ENCODE peak calls at places on chromosomes 5 and 9, in nine cellular contexts. E is ovary, X is psoas muscle, L is breast epithelium, I is BE2C, N is pancreas, P is kidney, G is AG04450, Q is OCI-LY7. V is an unnamed sample. For H3K9me3, the result is how much of the 10 kb centered on the place peaks cover.

GRCh38 chr9:122334916-122335315 is 35.9 kb upstream of the PTGS1 start:
- DNase-seq in G (no peak), X (no peak), L (no peak), P (no peak), I (no peak), Q (no peak), E (no peak), N (no peak), V (no peak)

GRCh38 chr5:162068412-162068811 is 839 bp downstream of the GABRG2 start:
- DNase-seq in E (no peak), X (peak), G (no peak), I (peak), L (peak), P (peak), Q (peak), N (peak), V (no peak)

GRCh38 chr5:67672633-67673032 is 476.0 kb upstream of the CD180 start:
- DNase-seq in E (no peak), Q (no peak), L (no peak), P (no peak), G (no peak), X (no peak), I (no peak), N (no peak), V (no peak)

GRCh38 chr5:178477224-178478201 is 112.7 kb downstream of the COL23A1 start:
- DNase-seq in L (no peak), Q (no peak), I (no peak), G (no peak), P (no peak), N (no peak), E (no peak), X (no peak), V (no peak)

GRCh38 chr9:95010431-95010838 is 283.9 kb downstream of the AOPEP start:
- DNase-seq in N (no peak), I (no peak), P (no peak), X (no peak), G (no peak), Q (no peak), E (no peak), L (no peak), V (no peak)

GRCh38 chr5:149337746-149338145 is 7.6 kb upstream of the GRPEL2 start:
- DNase-seq in E (no peak), I (peak), P (no peak), G (no peak), X (no peak), Q (no peak), L (no peak), N (no peak), V (no peak)

GRCh38 chr5:163350083-163350482 is 87.3 kb upstream of the CCNG1 start:
- DNase-seq in Q (no peak), P (no peak), G (no peak), E (no peak), N (no peak), L (no peak), X (no peak), I (peak), V (no peak)

GRCh38 chr5:142977363-142978051 is 207.3 kb downstream of the ARHGAP26 start:
- DNase-seq in I (no peak), G (peak), Q (no peak), L (no peak), E (no peak), X (no peak), N (no peak), P (no peak), V (peak)

GRCh38 chr9:3682186-3682585 is 156.4 kb upstream of the RFX3 start:
- DNase-seq in X (no peak), G (no peak), P (no peak), E (no peak), L (no peak), Q (no peak), N (no peak), I (no peak), V (no peak)

GRCh38 chr5:124602925-124603650 is 143.4 kb downstream of the ZNF608 start:
- DNase-seq in E (no peak), I (peak), X (no peak), N (no peak), P (no peak), L (no peak), Q (no peak), G (no peak), V (no peak)

GRCh38 chr5:93422652-93423332 is 158.2 kb downstream of the NR2F1-AS1 start:
- DNase-seq in G (no peak), E (no peak), P (no peak), L (no peak), X (no peak), N (no peak), Q (no peak), I (no peak), V (no peak)

GRCh38 chr9:128702949-128703615 is 779 bp downstream of the PKN3 start:
- DNase-seq in L (no peak), E (no peak), G (no peak), I (peak), P (peak), X (peak), Q (no peak), N (no peak), V (no peak)

GRCh38 chr5:55030676-55031445 is 6.8 kb downstream of the GZMK start:
- DNase-seq in P (no peak), I (no peak), Q (no peak), N (no peak), L (no peak), G (no peak), E (no peak), X (no peak), V (no peak)

GRCh38 chr5:11390369-11390768 is 513.9 kb downstream of the CTNND2 start:
- DNase-seq in P (no peak), X (no peak), E (no peak), G (no peak), Q (no peak), L (no peak), I (no peak), N (no peak), V (no peak)

GRCh38 chr5:87120518-87121314 is 147.0 kb upstream of the RASA1 start:
- DNase-seq in X (no peak), P (no peak), L (no peak), G (peak), N (no peak), E (no peak), I (no peak), Q (no peak), V (peak)

GRCh38 chr5:157778121-157778805 is 34.8 kb downstream of the LSM11 start:
- DNase-seq in Q (no peak), N (no peak), G (no peak), P (no peak), X (no peak), E (no peak), L (no peak), I (peak), V (no peak)

GRCh38 chr5:75348241-75348640 is 11.2 kb downstream of the HMGCR start:
- DNase-seq in P (no peak), I (no peak), Q (no peak), E (no peak), L (no peak), G (no peak), X (no peak), N (no peak), V (no peak)

GRCh38 chr5:106241409-106241808 is 1429.3 kb downstream of the EFNA5 start:
- DNase-seq in Q (no peak), P (no peak), X (no peak), I (no peak), L (no peak), N (no peak), E (no peak), G (no peak), V (no peak)

GRCh38 chr9:126375386-126375785 is 48.8 kb downstream of the MVB12B start:
- DNase-seq in E (no peak), L (no peak), P (no peak), N (no peak), G (no peak), X (no peak), Q (no peak), I (peak), V (no peak)

GRCh38 chr5:105922574-105922973 is 1748.2 kb downstream of the EFNA5 start:
- DNase-seq in I (no peak), G (no peak), N (no peak), L (no peak), E (no peak), P (no peak), X (no peak), Q (no peak), V (no peak)

GRCh38 chr5:98656106-98656795 is 117.2 kb upstream of the RGMB start:
- DNase-seq in N (no peak), P (no peak), I (no peak), Q (no peak), L (no peak), E (no peak), X (no peak), G (no peak), V (no peak)

GRCh38 chr9:2047144-2047671 is 32.1 kb downstream of the SMARCA2 start:
- DNase-seq in E (no peak), I (no peak), Q (no peak), P (no peak), G (no peak), L (no peak), N (no peak), X (no peak), V (no peak)

GRCh38 chr5:177983763-177984564 is 12.1 kb downstream of the PROP1 start:
- DNase-seq in I (no peak), X (no peak), N (no peak), G (no peak), Q (no peak), E (no peak), L (no peak), P (no peak), V (no peak)

GRCh38 chr9:33256236-33256635 is 8.3 kb downstream of the BAG1 start:
- DNase-seq in N (no peak), X (no peak), P (no peak), G (no peak), L (no peak), E (no peak), I (no peak), Q (no peak), V (no peak)

GRCh38 chr5:39638803-39639202 is 214.0 kb upstream of the DAB2 start:
- DNase-seq in E (no peak), N (no peak), I (no peak), Q (no peak), X (no peak), G (no peak), P (no peak), L (no peak), V (no peak)

GRCh38 chr9:73153793-73154227 is 2.1 kb downstream of the ANXA1 start:
- DNase-seq in L (no peak), E (no peak), G (no peak), X (no peak), N (no peak), Q (no peak), P (no peak), I (no peak), V (no peak)

GRCh38 chr5:137731201-137731600 is 4.7 kb downstream of the KLHL3 start:
- DNase-seq in Q (no peak), N (no peak), L (no peak), G (no peak), X (no peak), E (no peak), P (no peak), I (no peak), V (no peak)

GRCh38 chr5:168929656-168930055 is 350.5 kb upstream of the PANK3 start:
- DNase-seq in N (no peak), Q (no peak), X (no peak), E (no peak), I (no peak), L (no peak), P (no peak), G (no peak), V (no peak)

DNA sequence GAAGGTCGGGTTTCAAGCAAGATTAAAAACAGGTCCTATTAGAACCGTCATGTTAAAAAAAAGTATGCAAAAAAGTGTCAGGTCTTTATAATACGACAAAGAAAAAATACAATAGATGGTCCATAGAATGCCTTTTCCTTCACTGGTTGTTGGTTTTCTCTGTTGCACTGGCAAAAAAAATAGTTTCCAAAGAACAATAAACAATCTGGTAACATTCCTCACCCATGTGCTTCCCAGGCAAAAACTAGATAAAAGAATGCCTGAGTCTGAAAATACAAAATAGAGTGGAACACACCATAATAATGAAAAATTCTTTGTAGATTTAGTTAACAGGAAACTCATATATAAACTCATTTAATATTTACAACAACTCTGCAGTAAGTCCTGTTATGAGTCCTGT is 590.0 kb upstream of the DMAC1 start:
- DNase-seq in E (no peak), P (no peak), Q (no peak), I (no peak), N (no peak), X (no peak), L (no peak), G (no peak), V (no peak)
- H3K9me3 ChIP-seq in E (under half), P (under half), Q (under half), I (under half), N (under half), X (under half), L (under half), G (under half), V (under half)

GRCh38 chr5:60161340-60161934 is 267.9 kb upstream of the PDE4D start:
- DNase-seq in I (no peak), G (no peak), Q (peak), X (no peak), E (no peak), N (no peak), L (no peak), P (no peak), V (no peak)
- TF ChIP-seq CTCF in I (peak), G (peak), Q (peak), X (no peak), E (no peak), N (peak), L (no peak), P (peak), V (peak)

DNA sequence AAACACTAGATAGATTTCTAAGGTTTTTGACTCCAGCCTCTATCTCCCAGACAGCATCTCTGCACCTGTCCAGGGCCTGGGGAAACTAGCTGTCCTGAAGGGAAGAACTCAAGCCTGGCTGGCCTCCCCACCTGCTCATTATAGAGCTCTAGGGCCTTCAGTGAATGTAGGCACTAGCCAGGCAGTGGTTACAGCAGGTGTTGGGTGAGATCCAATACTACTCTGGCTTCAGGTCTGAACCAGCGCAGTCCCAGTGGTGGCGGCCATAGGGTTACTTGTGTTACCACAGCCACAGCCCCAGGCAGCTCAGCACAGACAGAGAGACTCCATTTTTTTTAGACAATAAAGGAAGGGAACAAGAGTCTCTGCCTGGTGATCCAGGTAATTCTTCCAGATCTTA is 449.2 kb downstream of the IRX1 start:
- DNase-seq in G (no peak), Q (no peak), I (no peak), X (no peak), E (no peak), P (no peak), N (no peak), L (no peak), V (no peak)
- H3K9me3 ChIP-seq in G (under half), Q (under half), I (under half), X (under half), E (under half), P (under half), N (under half), L (under half), V (under half)

GRCh38 chr5:127580731-127581130 is 63.3 kb downstream of the PRRC1 start:
- DNase-seq in I (no peak), L (no peak), Q (no peak), P (no peak), N (no peak), X (no peak), E (no peak), G (no peak), V (no peak)
- TF ChIP-seq CTCF in I (no peak), L (no peak), Q (no peak), P (no peak), N (no peak), X (no peak), E (no peak), G (no peak), V (no peak)

DNA sequence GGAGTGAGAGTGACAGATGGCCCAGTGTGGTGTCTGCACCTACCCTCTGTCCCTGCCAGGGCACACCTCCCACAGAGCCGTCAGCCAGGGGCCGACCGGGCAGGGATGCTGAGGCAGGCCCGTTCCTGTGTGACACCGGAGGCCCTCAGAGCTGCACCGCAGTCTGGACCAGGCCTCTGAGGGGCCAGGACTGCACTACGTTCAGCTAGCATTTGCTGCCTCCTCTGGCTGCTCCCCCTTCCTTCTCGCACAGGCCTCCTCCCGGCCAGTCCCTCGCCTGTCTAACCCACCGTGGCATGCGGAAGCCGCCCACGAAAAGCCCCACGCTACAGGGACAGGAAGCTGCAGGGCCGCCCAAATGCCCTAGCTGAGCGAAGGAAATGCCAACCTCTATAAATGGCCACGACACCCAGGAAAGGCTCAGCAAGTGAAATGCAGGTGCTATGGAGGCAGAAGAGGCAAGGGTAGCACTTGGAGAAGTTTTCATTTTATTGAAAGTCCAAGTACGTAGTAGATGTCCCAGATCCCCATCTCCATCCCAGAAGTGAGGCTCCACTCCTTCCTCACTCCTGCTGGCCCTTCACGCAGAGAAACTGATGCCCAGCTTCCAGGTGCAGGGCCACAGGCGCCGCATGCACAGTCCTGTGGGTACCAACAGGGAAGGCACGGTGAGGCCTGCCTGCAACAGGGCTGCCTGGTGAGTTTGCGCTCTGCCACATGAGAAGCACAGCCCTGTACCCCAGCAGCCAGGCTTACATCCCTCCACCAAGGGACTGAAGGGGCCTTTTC is 38.7 kb downstream of the MAPK9 start:
- DNase-seq in N (no peak), E (no peak), X (no peak), Q (no peak), L (no peak), I (no peak), P (peak), G (no peak), V (no peak)
- H3K9me3 ChIP-seq in N (under half), E (half or more), X (half or more), Q (under half), L (half or more), I (under half), P (under half), G (half or more), V (half or more)

GRCh38 chr5:172389578-172390112 is 64.7 kb downstream of the SH3PXD2B start:
- DNase-seq in Q (no peak), X (no peak), N (no peak), P (no peak), I (no peak), G (no peak), L (no peak), E (no peak), V (no peak)
- TF ChIP-seq CTCF in Q (peak), X (no peak), N (no peak), P (no peak), I (peak), G (peak), L (no peak), E (no peak), V (peak)

DNA sequence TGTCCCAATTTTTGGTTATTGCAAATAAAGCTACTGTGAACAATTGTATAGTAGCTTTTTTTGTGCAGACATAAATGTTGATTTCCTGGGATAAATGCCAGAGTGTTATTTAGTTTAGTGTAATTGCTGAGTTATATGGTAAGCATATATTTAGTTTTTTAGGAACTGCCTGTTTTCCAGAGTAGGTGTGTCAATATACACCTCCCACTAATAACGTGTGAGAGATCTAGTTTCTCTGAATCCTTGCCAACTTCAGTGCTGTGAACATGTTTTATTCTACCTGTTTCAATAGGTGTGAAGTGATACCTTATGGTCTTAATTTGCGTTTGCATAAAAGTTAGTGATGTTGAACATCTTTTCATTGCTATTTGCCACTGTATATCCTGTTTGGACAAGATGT is 9.1 kb upstream of the OR2S2 start:
- DNase-seq in Q (no peak), X (no peak), G (no peak), E (no peak), L (no peak), I (no peak), P (no peak), N (no peak), V (no peak)
- H3K9me3 ChIP-seq in Q (under half), X (under half), G (under half), E (under half), L (under half), I (under half), P (under half), N (under half), V (under half)